ENCODE peak calls at places on chromosomes 1 and 21, in five cellular contexts. V, Q, Y, D and H are unnamed samples.

GRCh38 chr1:154697710-154698109 is 89.7 kb upstream of the ADAR start:
- DNase-seq in V (no peak), Q (peak; percentile 60), Y (no peak), D (no peak), H (no peak)

GRCh38 chr1:197787623-197788536 is 12.6 kb upstream of the DENND1B start:
- DNase-seq in V (no peak), Q (no peak), Y (no peak), D (no peak), H (no peak)

GRCh38 chr1:109250454-109251276 is 1.3 kb downstream of the CELSR2 start:
- DNase-seq in V (no peak), Q (no peak), Y (no peak), D (peak; percentile 39), H (no peak)

GRCh38 chr21:14562959-14563358 is 16.8 kb upstream of the SAMSN1 start:
- DNase-seq in V (no peak), Q (no peak), Y (no peak), D (no peak), H (no peak)

GRCh38 chr1:171637928-171638576 is 14.4 kb downstream of the MYOC start:
- DNase-seq in V (no peak), Q (no peak), Y (no peak), D (no peak), H (no peak)

GRCh38 chr1:204854286-204854685 is 16.4 kb upstream of the NFASC start:
- DNase-seq in V (no peak), Q (no peak), Y (no peak), D (no peak), H (no peak)

GRCh38 chr1:26723013-26723991 is 27.5 kb downstream of the ARID1A start:
- DNase-seq in V (peak; percentile 89), Q (peak; percentile 21), Y (peak; percentile 86), D (peak; percentile 79), H (peak; percentile 92)

GRCh38 chr1:100894622-100895539 is at the start of gene EXTL2:
- DNase-seq in V (peak; percentile 90), Q (peak; percentile 86), Y (peak; percentile 89), D (peak; percentile 95), H (peak; percentile 92)

GRCh38 chr1:207302618-207303408 is 18.7 kb upstream of the CD55 start:
- DNase-seq in V (no peak), Q (no peak), Y (no peak), D (no peak), H (no peak)

GRCh38 chr1:109261006-109261405 is 11.7 kb downstream of the CELSR2 start:
- DNase-seq in V (no peak), Q (no peak), Y (no peak), D (no peak), H (no peak)

GRCh38 chr21:37700641-37701202 is 215.5 kb downstream of the KCNJ6 start:
- DNase-seq in V (no peak), Q (peak; percentile 73), Y (peak; percentile 35), D (no peak), H (no peak)

GRCh38 chr1:5223266-5223665 is 568.9 kb downstream of the AJAP1 start:
- DNase-seq in V (no peak), Q (no peak), Y (no peak), D (no peak), H (no peak)

GRCh38 chr1:38044224-38045215 is 2.1 kb downstream of the POU3F1 start:
- DNase-seq in V (no peak), Q (no peak), Y (no peak), D (no peak), H (no peak)
- TF ChIP-seq CTCF in V (no peak), Q (no peak), Y (no peak), D (no peak), H (no peak)

GRCh38 chr1:20788489-20788795 is 1.3 kb upstream of the HP1BP3 start:
- DNase-seq in V (no peak), Q (no peak), Y (no peak), D (no peak), H (no peak)

GRCh38 chr1:20787775-20788488 is 825 bp upstream of the HP1BP3 start:
- DNase-seq in V (no peak), Q (no peak), Y (peak; percentile 27), D (no peak), H (no peak)

GRCh38 chr1:20787100-20787774 is at the start of gene HP1BP3:
- DNase-seq in V (peak; percentile 83), Q (no peak), Y (peak; percentile 80), D (peak; percentile 86), H (peak; percentile 77)

GRCh38 chr1:20785907-20786309 is 1.2 kb downstream of the HP1BP3 start:
- DNase-seq in V (no peak), Q (no peak), Y (no peak), D (no peak), H (no peak)

DNA sequence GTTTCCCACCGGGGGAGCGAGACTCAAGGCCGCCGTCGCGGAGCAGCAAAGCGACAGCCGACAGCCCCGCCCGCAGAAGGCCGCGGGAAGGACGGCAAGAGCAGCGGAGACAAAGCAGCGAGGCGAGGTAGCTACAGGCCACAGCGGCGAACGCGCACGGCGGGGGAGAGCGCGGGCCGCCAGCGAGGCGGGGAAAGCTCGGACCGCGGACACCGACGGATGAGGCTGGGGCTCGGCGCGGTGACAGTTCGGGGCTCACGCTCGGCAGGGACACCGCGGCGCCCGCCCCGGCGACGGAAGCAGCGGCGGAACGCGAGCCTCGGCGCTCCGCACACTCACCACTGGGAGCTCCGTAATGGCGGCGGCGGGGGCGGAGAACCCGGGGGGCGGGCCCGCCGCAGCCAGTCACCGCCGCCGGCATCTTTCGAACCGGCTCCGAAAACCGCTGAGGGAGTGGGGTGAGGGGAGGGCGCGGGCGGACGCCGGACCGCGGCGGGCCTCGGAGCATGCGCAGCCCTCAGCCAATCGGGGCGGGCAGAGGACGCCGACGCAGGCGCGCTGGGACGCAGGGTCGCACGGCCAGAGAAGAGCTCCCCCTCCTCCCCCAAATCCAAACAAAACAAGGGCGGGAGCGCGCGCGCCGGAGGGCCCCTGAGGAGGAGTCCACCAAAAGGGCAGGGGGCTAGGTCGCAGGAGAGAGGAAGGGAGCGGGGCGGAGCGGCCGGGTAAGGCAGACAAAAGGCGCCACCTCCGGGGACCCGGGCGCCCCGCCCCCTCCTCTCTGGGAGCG is 602 bp downstream of the HP1BP3 start:
- DNase-seq in V (peak; percentile 95), Q (peak; percentile 85), Y (peak; percentile 95), D (peak; percentile 97), H (peak; percentile 95)
- TF ChIP-seq POLR2A in V (peak; percentile 23), Q (peak; percentile 42), Y (peak; percentile 72), D (peak; percentile 58), H (peak; percentile 76)

DNA sequence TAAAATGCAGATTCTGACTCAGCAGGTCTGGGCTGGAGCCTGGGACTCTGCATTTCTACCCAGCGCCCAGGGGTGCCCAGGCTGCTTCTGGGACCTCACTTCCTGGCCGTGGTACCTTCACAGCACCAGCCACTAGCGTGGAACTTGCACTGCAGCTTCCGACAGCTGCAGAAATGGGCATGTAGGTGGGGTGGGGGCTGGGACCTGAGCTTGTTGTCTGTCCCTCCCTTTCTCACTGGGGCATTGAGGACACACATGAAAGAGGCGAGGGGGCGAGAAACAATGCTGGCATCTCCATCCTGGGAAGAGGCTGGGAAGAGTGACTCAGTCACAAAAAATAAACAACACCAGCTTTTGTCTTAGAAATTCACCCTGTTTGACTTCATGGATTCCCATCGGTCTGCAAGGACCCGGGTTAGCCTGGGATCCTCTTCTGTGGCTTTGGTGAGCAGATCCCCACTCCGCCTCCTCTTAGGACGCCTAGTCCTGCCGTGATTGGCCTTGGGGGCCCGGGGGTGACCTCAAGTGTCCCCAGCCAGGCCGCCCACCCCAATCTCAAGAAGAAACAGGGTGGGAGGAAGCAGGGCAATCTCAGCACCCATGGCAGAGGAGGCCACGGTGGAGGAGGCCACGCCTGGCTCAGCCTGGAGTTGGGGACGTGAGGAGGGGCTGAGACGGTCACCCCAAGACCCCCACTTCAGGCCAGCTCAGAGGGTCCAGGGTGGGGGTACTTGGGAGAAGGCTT is 29.9 kb upstream of the POFUT2 start:
- DNase-seq in V (no peak), Q (peak; percentile 32), Y (no peak), D (peak; percentile 46), H (no peak)
- TF ChIP-seq CTCF in V (no peak), Q (no peak), Y (no peak), D (no peak), H (no peak)

DNA sequence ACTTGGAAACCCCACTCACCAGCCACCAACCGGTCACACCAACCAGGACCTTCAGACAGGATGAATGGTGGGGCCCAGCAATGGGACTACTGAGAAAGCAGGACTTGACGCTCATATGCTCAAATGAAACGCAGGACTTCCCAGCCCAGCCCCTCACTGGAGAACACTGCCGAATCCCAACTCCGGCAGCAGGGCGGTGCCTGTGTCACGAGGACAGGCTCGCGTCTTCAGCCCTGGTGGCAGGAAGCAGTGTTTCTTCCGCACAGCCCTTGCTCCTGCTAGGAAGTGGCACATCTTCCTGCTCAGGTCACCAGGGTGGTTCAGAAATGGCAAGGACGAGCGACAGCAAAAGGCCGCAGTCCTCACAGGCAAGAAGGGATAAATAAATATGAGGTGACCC is 38.9 kb downstream of the CD58 start:
- DNase-seq in V (no peak), Q (no peak), Y (no peak), D (no peak), H (peak; percentile 13)
- TF ChIP-seq POLR2A in V (no peak), Q (no peak), Y (no peak), D (no peak), H (no peak)

DNA sequence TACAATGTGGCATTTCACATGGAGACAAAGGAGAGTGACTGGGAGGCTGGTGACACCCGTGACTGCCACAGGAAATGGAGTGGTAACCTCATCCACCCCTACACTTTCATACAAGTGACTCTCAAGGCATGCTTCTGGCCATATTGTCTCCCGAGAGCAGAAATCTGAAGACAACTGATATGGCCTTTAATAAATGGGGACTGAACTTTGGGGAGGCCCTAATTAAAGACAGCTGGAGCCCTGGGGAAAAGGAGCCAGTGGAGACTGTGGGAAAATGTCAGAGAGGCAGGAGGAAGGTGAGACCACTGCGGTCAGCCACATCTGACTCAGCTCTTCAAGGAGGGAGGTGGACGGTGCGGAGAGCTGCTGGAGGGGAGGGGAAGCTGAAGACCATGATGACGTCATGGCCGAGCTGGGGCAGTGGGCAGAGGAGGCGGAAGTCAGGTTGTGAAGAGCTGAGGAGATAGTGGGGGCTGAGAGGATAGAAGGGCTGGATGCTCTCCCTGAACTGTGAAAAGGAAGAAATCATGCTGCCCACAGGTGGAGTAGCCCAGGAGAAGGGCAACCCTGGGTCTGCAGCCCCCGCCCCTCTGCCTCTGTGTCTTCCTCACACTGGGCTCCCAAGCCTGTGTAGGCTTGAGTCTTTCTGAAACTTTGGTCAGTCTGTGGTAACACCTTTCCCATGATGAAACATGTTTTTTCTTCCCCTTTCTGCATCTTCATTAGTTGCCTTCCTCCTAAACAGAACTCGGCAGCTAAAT is 14.0 kb upstream of the NCF2 start:
- DNase-seq in V (peak; percentile 35), Q (no peak), Y (no peak), D (peak; percentile 76), H (no peak)
- TF ChIP-seq CTCF in V (no peak), Q (no peak), Y (no peak), D (no peak), H (no peak)

GRCh38 chr1:67614511-67614934 is 70.5 kb upstream of the GADD45A start:
- DNase-seq in V (no peak), Q (no peak), Y (no peak), D (no peak), H (no peak)

GRCh38 chr1:67619080-67619479 is 65.9 kb upstream of the GADD45A start:
- DNase-seq in V (no peak), Q (no peak), Y (no peak), D (no peak), H (no peak)

GRCh38 chr1:67616394-67616985 is 68.5 kb upstream of the GADD45A start:
- DNase-seq in V (no peak), Q (no peak), Y (no peak), D (no peak), H (no peak)

GRCh38 chr1:67615886-67616285 is 69.1 kb upstream of the GADD45A start:
- DNase-seq in V (no peak), Q (no peak), Y (no peak), D (no peak), H (no peak)

GRCh38 chr1:67618285-67619018 is 66.5 kb upstream of the GADD45A start:
- DNase-seq in V (peak; percentile 64), Q (no peak), Y (peak; percentile 59), D (no peak), H (peak; percentile 85)
- TF ChIP-seq POLR2A in V (no peak), Q (no peak), Y (no peak), D (no peak), H (no peak)

GRCh38 chr1:87334351-87335174 is 5.9 kb downstream of the LMO4 start:
- DNase-seq in V (no peak), Q (no peak), Y (no peak), D (no peak), H (no peak)
- TF ChIP-seq CTCF in V (no peak), Q (no peak), Y (no peak), D (no peak), H (no peak)